ENCODE peak calls at places on chromosomes 11 and 22, in seven cellular contexts. S is upper lobe of right lung, T is fibroblast of mammary gland, P is uterus, B is bronchial epithelial cell, Y is mammary epithelial cell, Z is lower lobe of right lung. U is an unnamed sample.

GRCh38 chr11:57903441-57904123 is 120.1 kb upstream of the OR9Q1 start:
- DNase-seq in S (no peak), T (peak), P (no peak), B (peak), Y (peak), Z (no peak), U (no peak)

GRCh38 chr11:125111341-125112234 is at the start of gene TMEM218:
- DNase-seq in S (peak), T (peak), P (peak), B (peak), Y (peak), Z (peak), U (peak)

GRCh38 chr11:88193278-88193677 is 18.0 kb upstream of the RAB38 start:
- DNase-seq in S (no peak), T (no peak), P (no peak), B (no peak), Y (no peak), Z (no peak), U (no peak)

GRCh38 chr11:15937601-15938361 is 418.6 kb downstream of the SOX6 start:
- DNase-seq in S (no peak), T (no peak), P (no peak), B (no peak), Y (no peak), Z (no peak), U (no peak)

GRCh38 chr22:26484360-26484706 is 656 bp downstream of the SRRD start:
- DNase-seq in S (no peak), T (peak), P (no peak), B (peak), Y (no peak), Z (no peak), U (no peak)

GRCh38 chr11:25899761-25900160 is 432.2 kb upstream of the ANO3 start:
- DNase-seq in S (no peak), T (no peak), P (no peak), B (no peak), Y (no peak), Z (no peak), U (no peak)

GRCh38 chr11:68889948-68890446 is 13.6 kb downstream of the MRPL21 start:
- DNase-seq in S (no peak), T (peak), P (peak), B (no peak), Y (no peak), Z (no peak), U (peak)

GRCh38 chr22:20083157-20083890 is 3.3 kb downstream of the DGCR8 start:
- DNase-seq in S (no peak), T (no peak), P (no peak), B (no peak), Y (no peak), Z (peak), U (no peak)

GRCh38 chr11:43941257-43941879 is 1.1 kb upstream of the C11orf96 start:
- DNase-seq in S (no peak), T (peak), P (peak), B (no peak), Y (no peak), Z (no peak), U (no peak)

GRCh38 chr11:73139476-73140198 is 2.5 kb downstream of the FCHSD2 start:
- DNase-seq in S (no peak), T (peak), P (no peak), B (peak), Y (no peak), Z (no peak), U (no peak)

GRCh38 chr11:11670582-11670981 is 48.8 kb upstream of the GALNT18 start:
- DNase-seq in S (no peak), T (no peak), P (no peak), B (no peak), Y (no peak), Z (no peak), U (no peak)

GRCh38 chr11:129018991-129019390 is 76.3 kb upstream of the TP53AIP1 start:
- DNase-seq in S (no peak), T (no peak), P (no peak), B (peak), Y (no peak), Z (no peak), U (no peak)

GRCh38 chr11:70064726-70065317 is 13.3 kb upstream of the ANO1 start:
- DNase-seq in S (no peak), T (no peak), P (no peak), B (peak), Y (peak), Z (no peak), U (no peak)

GRCh38 chr11:120335928-120336640 is at the start of gene ARHGEF12:
- DNase-seq in S (peak), T (peak), P (peak), B (peak), Y (peak), Z (peak), U (peak)

GRCh38 chr22:28479912-28480311 is 199.7 kb downstream of the TTC28 start:
- DNase-seq in S (no peak), T (no peak), P (no peak), B (no peak), Y (no peak), Z (no peak), U (no peak)

GRCh38 chr22:42769574-42770447 is 49.1 kb upstream of the A4GALT start:
- DNase-seq in S (peak), T (peak), P (peak), B (peak), Y (no peak), Z (peak), U (peak)

GRCh38 chr11:112425121-112425520 is 164.5 kb upstream of the PLET1 start:
- DNase-seq in S (no peak), T (no peak), P (no peak), B (peak), Y (peak), Z (no peak), U (no peak)

GRCh38 chr11:9774591-9775392 is 110.9 kb downstream of the SWAP70 start:
- DNase-seq in S (no peak), T (peak), P (no peak), B (peak), Y (no peak), Z (no peak), U (peak)

GRCh38 chr22:42365337-42365865 is 66.8 kb downstream of the NFAM1 start:
- DNase-seq in S (no peak), T (no peak), P (no peak), B (no peak), Y (no peak), Z (no peak), U (no peak)

GRCh38 chr22:38504731-38505594 is 1.1 kb downstream of the DDX17 start:
- DNase-seq in S (peak), T (peak), P (peak), B (peak), Y (peak), Z (peak), U (no peak)

GRCh38 chr22:23670378-23671295 is 20.2 kb upstream of the RGL4 start:
- DNase-seq in S (no peak), T (no peak), P (no peak), B (no peak), Y (no peak), Z (no peak), U (no peak)

GRCh38 chr11:16923987-16924386 is 90.2 kb downstream of the PLEKHA7 start:
- DNase-seq in S (no peak), T (no peak), P (no peak), B (no peak), Y (no peak), Z (no peak), U (no peak)

GRCh38 chr11:46294365-46295309 is 17.2 kb downstream of the CREB3L1 start:
- DNase-seq in S (no peak), T (peak), P (peak), B (no peak), Y (no peak), Z (no peak), U (peak)

GRCh38 chr22:37015587-37015878 is 3.7 kb downstream of the TST start:
- DNase-seq in S (no peak), T (no peak), P (no peak), B (no peak), Y (no peak), Z (no peak), U (no peak)

GRCh38 chr11:134068829-134069425 is at the start of gene JAM3:
- DNase-seq in S (peak), T (peak), P (peak), B (peak), Y (peak), Z (peak), U (peak)

GRCh38 chr11:123551085-123551484 is 103.3 kb downstream of the SCN3B start:
- DNase-seq in S (no peak), T (no peak), P (no peak), B (no peak), Y (no peak), Z (no peak), U (no peak)

GRCh38 chr11:76770642-76771445 is 12.3 kb upstream of the TSKU start:
- DNase-seq in S (no peak), T (peak), P (peak), B (peak), Y (peak), Z (no peak), U (peak)

GRCh38 chr11:4531666-4532065 is 13.3 kb upstream of the OR52M1 start:
- DNase-seq in S (no peak), T (no peak), P (no peak), B (no peak), Y (no peak), Z (no peak), U (no peak)

GRCh38 chr22:21641417-21641794 is 696 bp upstream of the SDF2L1 start:
- DNase-seq in S (peak), T (peak), P (no peak), B (peak), Y (peak), Z (peak), U (no peak)

GRCh38 chr22:38009000-38009806 is 24.8 kb upstream of the SOX10 start:
- DNase-seq in S (no peak), T (no peak), P (no peak), B (no peak), Y (no peak), Z (no peak), U (no peak)

GRCh38 chr11:2515401-2516275 is 70.8 kb downstream of the KCNQ1 start:
- DNase-seq in S (peak), T (no peak), P (peak), B (no peak), Y (no peak), Z (peak), U (no peak)

GRCh38 chr11:33930317-33931021 is 38.6 kb upstream of the LMO2 start:
- DNase-seq in S (no peak), T (peak), P (peak), B (peak), Y (no peak), Z (no peak), U (no peak)

GRCh38 chr11:614091-614582 is 1.6 kb downstream of the IRF7 start:
- DNase-seq in S (peak), T (no peak), P (no peak), B (no peak), Y (no peak), Z (no peak), U (no peak)

GRCh38 chr11:13009921-13010736 is 1.0 kb downstream of the RASSF10 start:
- DNase-seq in S (peak), T (peak), P (no peak), B (peak), Y (peak), Z (peak), U (no peak)

GRCh38 chr22:24134090-24134846 is 47.0 kb upstream of the SUSD2 start:
- DNase-seq in S (peak), T (peak), P (peak), B (no peak), Y (no peak), Z (peak), U (no peak)

GRCh38 chr22:39524753-39525657 is 4.6 kb downstream of the ATF4 start:
- DNase-seq in S (no peak), T (no peak), P (no peak), B (no peak), Y (no peak), Z (peak), U (no peak)

GRCh38 chr11:11344045-11344444 is 9.0 kb downstream of the CSNK2A3 start:
- DNase-seq in S (no peak), T (no peak), P (no peak), B (no peak), Y (no peak), Z (no peak), U (no peak)

GRCh38 chr11:84594602-84595001 is 1032.5 kb downstream of the DLG2 start:
- DNase-seq in S (no peak), T (no peak), P (no peak), B (no peak), Y (no peak), Z (no peak), U (no peak)

GRCh38 chr11:14855890-14856289 is 36.1 kb downstream of the CYP2R1 start:
- DNase-seq in S (no peak), T (no peak), P (no peak), B (no peak), Y (no peak), Z (no peak), U (no peak)

GRCh38 chr11:14861680-14862079 is 30.4 kb downstream of the CYP2R1 start:
- DNase-seq in S (no peak), T (no peak), P (no peak), B (no peak), Y (no peak), Z (no peak), U (no peak)

GRCh38 chr11:14858404-14858803 is 33.6 kb downstream of the CYP2R1 start:
- DNase-seq in S (no peak), T (no peak), P (no peak), B (no peak), Y (no peak), Z (no peak), U (no peak)

GRCh38 chr11:14860511-14860910 is 31.5 kb downstream of the CYP2R1 start:
- DNase-seq in S (no peak), T (no peak), P (no peak), B (peak), Y (no peak), Z (no peak), U (no peak)
- H3K4me3 ChIP-seq in S (no peak), T (no peak), P (no peak), B (no peak), Y (no peak), Z (no peak), U (no peak)

GRCh38 chr11:95585071-95585751 is 204.4 kb downstream of the FAM76B start:
- DNase-seq in S (no peak), T (peak), P (no peak), B (peak), Y (peak), Z (no peak), U (no peak)

GRCh38 chr11:95584180-95584579 is 205.4 kb downstream of the FAM76B start:
- DNase-seq in S (no peak), T (peak), P (no peak), B (peak), Y (peak), Z (no peak), U (no peak)

GRCh38 chr11:95585752-95586077 is 203.9 kb downstream of the FAM76B start:
- DNase-seq in S (no peak), T (no peak), P (no peak), B (no peak), Y (no peak), Z (no peak), U (no peak)

GRCh38 chr11:95586155-95586554 is 203.4 kb downstream of the FAM76B start:
- DNase-seq in S (no peak), T (no peak), P (no peak), B (no peak), Y (no peak), Z (no peak), U (no peak)

DNA sequence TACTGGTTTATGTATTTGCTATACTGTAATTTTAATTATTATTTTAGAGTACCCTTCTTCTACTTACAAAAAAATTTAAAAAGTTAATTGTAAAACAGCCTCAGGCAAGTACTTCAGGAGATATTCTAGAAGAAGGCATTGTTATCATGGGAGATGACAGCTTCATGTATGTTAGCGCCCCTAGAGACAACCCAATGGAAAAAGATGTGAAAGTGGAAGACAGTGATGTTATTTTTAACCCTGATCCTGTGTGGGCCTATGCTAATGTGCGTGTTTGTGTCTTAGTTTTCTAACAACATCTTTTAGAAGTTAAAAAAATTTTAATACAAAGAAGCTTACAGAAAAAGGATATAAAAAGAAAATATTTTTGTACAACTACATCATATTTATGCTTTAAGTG is 205.0 kb downstream of the FAM76B start:
- DNase-seq in S (no peak), T (no peak), P (no peak), B (no peak), Y (no peak), Z (no peak), U (no peak)
- TF ChIP-seq CTCF in S (no peak), T (no peak), P (no peak), B (no peak), Y (no peak), Z (no peak), U (no peak)

DNA sequence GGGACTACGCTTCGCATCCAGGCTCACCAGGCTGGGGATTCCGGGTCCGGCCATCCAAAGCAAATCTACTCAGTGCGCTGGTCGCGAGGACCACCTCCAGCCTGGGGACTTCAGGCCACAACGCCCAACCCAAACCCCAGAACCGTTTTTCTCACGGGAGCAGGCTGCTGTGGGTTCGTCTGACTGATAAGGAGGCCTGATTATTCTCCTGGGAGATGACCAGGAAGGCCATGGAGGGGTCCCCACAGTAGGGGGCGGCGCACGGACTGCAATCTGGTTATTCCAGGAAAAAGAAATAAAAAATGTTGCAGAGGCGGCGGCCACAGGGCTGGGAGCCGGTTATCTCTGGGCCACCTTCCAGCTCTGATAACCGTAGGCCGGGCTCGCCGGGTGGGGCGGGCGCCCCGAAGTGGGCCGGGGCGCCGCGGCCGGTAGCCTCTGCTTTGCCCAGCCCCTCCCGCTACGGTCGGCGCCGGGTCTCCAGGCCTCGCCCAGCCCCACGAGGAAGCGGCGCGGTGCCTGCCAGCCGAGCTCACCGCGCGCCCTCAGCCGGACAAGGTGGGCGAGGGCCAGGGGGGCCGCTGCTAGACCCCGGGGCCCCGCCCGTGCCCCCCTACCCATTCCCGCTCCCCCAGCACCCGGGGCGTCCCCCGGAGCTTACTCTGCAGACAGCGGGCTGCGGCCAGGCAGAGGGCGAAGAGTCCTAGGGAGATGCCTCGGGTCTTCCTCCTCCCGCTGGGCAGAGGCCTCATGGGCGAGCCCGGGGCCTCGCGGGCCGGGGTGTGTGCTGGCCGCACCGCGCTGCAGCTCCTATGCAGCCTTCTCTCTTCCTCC is 450 bp downstream of the VSTM5 start:
- DNase-seq in S (no peak), T (peak), P (no peak), B (no peak), Y (peak), Z (no peak), U (no peak)
- H3K4me3 ChIP-seq in S (peak), T (peak), P (peak), B (peak), Y (no peak), Z (peak), U (peak)

DNA sequence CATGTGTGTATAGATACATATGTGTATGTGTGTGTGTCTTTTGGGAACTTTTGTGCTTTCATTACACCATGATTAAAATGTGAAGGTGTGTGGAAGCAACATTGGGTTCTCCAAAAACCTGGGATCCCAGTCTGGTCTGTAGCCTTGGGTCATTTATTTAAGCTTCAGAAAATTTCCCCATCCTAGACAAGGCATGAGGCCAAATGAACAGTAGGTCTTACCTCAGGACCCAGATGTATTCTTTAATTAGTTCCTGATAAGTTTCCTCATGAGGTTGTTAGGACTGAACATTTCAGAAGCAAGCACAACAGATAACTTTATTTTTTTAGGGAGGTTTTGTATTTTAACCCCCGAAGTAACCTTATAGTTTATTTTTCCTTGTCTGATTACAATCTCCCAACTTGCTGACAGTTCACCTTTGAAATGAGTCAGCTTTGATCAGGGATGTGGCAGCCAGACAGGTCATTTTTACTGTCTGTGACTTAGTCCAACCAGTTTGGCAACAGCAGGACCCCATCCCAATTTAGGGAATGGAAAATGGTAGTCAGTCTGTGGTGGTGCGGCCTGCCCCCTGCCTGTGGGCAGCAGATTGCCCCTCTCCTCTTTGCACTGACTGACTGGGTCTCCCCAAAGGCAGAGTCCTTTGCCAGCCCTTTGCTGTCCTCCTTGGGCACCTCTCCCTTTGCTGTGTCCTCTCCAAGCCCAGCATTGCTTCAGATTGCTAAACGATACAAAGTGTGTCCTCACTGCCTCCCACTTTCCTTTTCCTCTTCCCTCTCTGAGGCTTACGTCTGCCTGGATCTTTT is 88.3 kb downstream of the NAV2 start:
- DNase-seq in S (no peak), T (peak), P (no peak), B (peak), Y (peak), Z (no peak), U (no peak)
- TF ChIP-seq CTCF in S (no peak), T (peak), P (no peak), B (no peak), Y (no peak), Z (no peak), U (peak)